ENCODE peak calls at places on chromosomes 6 and 20, in five cellular contexts. One of them, this sample, is unnamed. For H3K4me1, the result is how much of the 10 kb centered on the place peaks cover.

GRCh38 chr6:151089916-151090443 is 149.8 kb upstream of the AKAP12 start:
- DNase-seq in right cardiac atrium: no peak
- DNase-seq in astrocyte: no peak
- DNase-seq in heart left ventricle: no peak
- DNase-seq in neuronal stem cell: no peak
- DNase-seq in this sample: no peak

GRCh38 chr6:75334266-75335040 is 49.9 kb upstream of the TMEM30A start:
- DNase-seq in right cardiac atrium: no peak
- DNase-seq in astrocyte: peak
- DNase-seq in heart left ventricle: no peak
- DNase-seq in neuronal stem cell: peak
- DNase-seq in this sample: no peak

GRCh38 chr6:10014561-10014960 is 400.3 kb downstream of the TFAP2A start:
- DNase-seq in right cardiac atrium: no peak
- DNase-seq in astrocyte: peak
- DNase-seq in heart left ventricle: no peak
- DNase-seq in neuronal stem cell: no peak
- DNase-seq in this sample: no peak

GRCh38 chr20:19885981-19886665 is 128.1 kb downstream of the RIN2 start:
- DNase-seq in right cardiac atrium: peak
- DNase-seq in astrocyte: peak
- DNase-seq in heart left ventricle: peak
- DNase-seq in neuronal stem cell: no peak
- DNase-seq in this sample: peak

GRCh38 chr6:83190596-83190995 is 2.5 kb downstream of the PGM3 start:
- DNase-seq in right cardiac atrium: no peak
- DNase-seq in astrocyte: no peak
- DNase-seq in heart left ventricle: no peak
- DNase-seq in neuronal stem cell: no peak
- DNase-seq in this sample: no peak

GRCh38 chr6:44967481-44967880 is 360.6 kb upstream of the RUNX2 start:
- DNase-seq in right cardiac atrium: no peak
- DNase-seq in astrocyte: peak
- DNase-seq in heart left ventricle: peak
- DNase-seq in neuronal stem cell: no peak
- DNase-seq in this sample: no peak

GRCh38 chr6:144019929-144020328 is 11.9 kb upstream of the PLAGL1 start:
- DNase-seq in right cardiac atrium: no peak
- DNase-seq in astrocyte: no peak
- DNase-seq in heart left ventricle: no peak
- DNase-seq in neuronal stem cell: no peak
- DNase-seq in this sample: no peak

GRCh38 chr6:146670161-146670560 is 71.4 kb downstream of the ADGB start:
- DNase-seq in right cardiac atrium: no peak
- DNase-seq in astrocyte: peak
- DNase-seq in heart left ventricle: no peak
- DNase-seq in neuronal stem cell: no peak
- DNase-seq in this sample: no peak

GRCh38 chr6:43930440-43931154 is 160.6 kb downstream of the VEGFA start:
- DNase-seq in right cardiac atrium: no peak
- DNase-seq in astrocyte: no peak
- DNase-seq in heart left ventricle: no peak
- DNase-seq in neuronal stem cell: no peak
- DNase-seq in this sample: peak

GRCh38 chr6:63677282-63677681 is 41.7 kb downstream of the PHF3 start:
- DNase-seq in right cardiac atrium: no peak
- DNase-seq in astrocyte: no peak
- DNase-seq in heart left ventricle: no peak
- DNase-seq in neuronal stem cell: no peak
- DNase-seq in this sample: no peak

GRCh38 chr6:130161627-130162404 is 60.9 kb downstream of the SAMD3 start:
- DNase-seq in right cardiac atrium: peak
- DNase-seq in astrocyte: peak
- DNase-seq in heart left ventricle: no peak
- DNase-seq in neuronal stem cell: no peak
- DNase-seq in this sample: no peak

GRCh38 chr20:48238326-48238725 is 453.0 kb upstream of the SULF2 start:
- DNase-seq in right cardiac atrium: no peak
- DNase-seq in astrocyte: peak
- DNase-seq in heart left ventricle: no peak
- DNase-seq in neuronal stem cell: no peak
- DNase-seq in this sample: no peak

GRCh38 chr6:111689946-111690345 is 84.3 kb upstream of the TRAF3IP2 start:
- DNase-seq in right cardiac atrium: no peak
- DNase-seq in astrocyte: no peak
- DNase-seq in heart left ventricle: no peak
- DNase-seq in neuronal stem cell: no peak
- DNase-seq in this sample: no peak

GRCh38 chr6:91713911-91714310 is 1127.0 kb upstream of the MAP3K7 start:
- DNase-seq in right cardiac atrium: no peak
- DNase-seq in astrocyte: peak
- DNase-seq in heart left ventricle: no peak
- DNase-seq in neuronal stem cell: no peak
- DNase-seq in this sample: no peak

GRCh38 chr20:45347936-45348809 is at the start of gene SDC4:
- DNase-seq in right cardiac atrium: peak
- DNase-seq in astrocyte: peak
- DNase-seq in heart left ventricle: peak
- DNase-seq in neuronal stem cell: no peak
- DNase-seq in this sample: peak

GRCh38 chr6:111743859-111744692 is 129.2 kb downstream of the FYN start:
- DNase-seq in right cardiac atrium: peak
- DNase-seq in astrocyte: peak
- DNase-seq in heart left ventricle: peak
- DNase-seq in neuronal stem cell: no peak
- DNase-seq in this sample: peak

GRCh38 chr6:20632696-20633095 is 98.4 kb downstream of the CDKAL1 start:
- DNase-seq in right cardiac atrium: no peak
- DNase-seq in astrocyte: no peak
- DNase-seq in heart left ventricle: no peak
- DNase-seq in neuronal stem cell: no peak
- DNase-seq in this sample: no peak

GRCh38 chr6:157832250-157832967 is 9.4 kb downstream of the SNX9 start:
- DNase-seq in right cardiac atrium: no peak
- DNase-seq in astrocyte: peak
- DNase-seq in heart left ventricle: no peak
- DNase-seq in neuronal stem cell: no peak
- DNase-seq in this sample: no peak

GRCh38 chr20:11035211-11035610 is 361.4 kb upstream of the JAG1 start:
- DNase-seq in right cardiac atrium: no peak
- DNase-seq in astrocyte: peak
- DNase-seq in heart left ventricle: no peak
- DNase-seq in neuronal stem cell: no peak
- DNase-seq in this sample: no peak

GRCh38 chr6:157406666-157407065 is 25.7 kb downstream of the ZDHHC14 start:
- DNase-seq in right cardiac atrium: no peak
- DNase-seq in astrocyte: no peak
- DNase-seq in heart left ventricle: no peak
- DNase-seq in neuronal stem cell: peak
- DNase-seq in this sample: no peak

GRCh38 chr6:142353690-142354089 is 51.9 kb downstream of the ADGRG6 start:
- DNase-seq in right cardiac atrium: no peak
- DNase-seq in astrocyte: no peak
- DNase-seq in heart left ventricle: no peak
- DNase-seq in neuronal stem cell: no peak
- DNase-seq in this sample: no peak

GRCh38 chr6:130215526-130215925 is 7.2 kb downstream of the SAMD3 start:
- DNase-seq in right cardiac atrium: no peak
- DNase-seq in astrocyte: no peak
- DNase-seq in heart left ventricle: no peak
- DNase-seq in neuronal stem cell: no peak
- DNase-seq in this sample: no peak

DNA sequence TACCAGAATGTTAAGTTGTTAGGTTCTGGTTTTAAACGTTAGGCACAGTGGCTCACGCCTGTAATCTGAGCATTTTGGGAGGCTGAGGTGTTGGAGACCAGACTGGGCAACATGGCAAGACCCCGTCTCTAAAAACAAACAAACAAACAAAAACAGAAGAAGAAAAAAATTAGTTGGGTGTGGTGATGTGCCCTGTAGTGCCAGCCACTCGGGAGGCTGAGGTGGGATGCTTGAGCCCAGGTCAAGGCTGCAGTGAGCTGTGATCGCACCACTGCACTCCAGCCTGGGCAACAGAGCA is 19.4 kb downstream of the NOL4L start:
- DNase-seq in right cardiac atrium: no peak
- DNase-seq in astrocyte: no peak
- DNase-seq in heart left ventricle: no peak
- DNase-seq in neuronal stem cell: no peak
- DNase-seq in this sample: no peak
- H3K4me1 ChIP-seq in right cardiac atrium: under half
- H3K4me1 ChIP-seq in astrocyte: under half
- H3K4me1 ChIP-seq in heart left ventricle: under half
- H3K4me1 ChIP-seq in neuronal stem cell: under half
- H3K4me1 ChIP-seq in this sample: under half

GRCh38 chr6:167647750-167648470 is 178.8 kb upstream of the AFDN start:
- DNase-seq in right cardiac atrium: no peak
- DNase-seq in astrocyte: no peak
- DNase-seq in heart left ventricle: no peak
- DNase-seq in neuronal stem cell: no peak
- DNase-seq in this sample: no peak
- H3K27ac ChIP-seq in right cardiac atrium: no peak
- H3K27ac ChIP-seq in astrocyte: no peak
- H3K27ac ChIP-seq in heart left ventricle: no peak
- H3K27ac ChIP-seq in neuronal stem cell: peak
- H3K27ac ChIP-seq in this sample: no peak

GRCh38 chr6:14270925-14271791 is 153.6 kb downstream of the CD83 start:
- DNase-seq in right cardiac atrium: peak
- DNase-seq in astrocyte: peak
- DNase-seq in heart left ventricle: no peak
- DNase-seq in neuronal stem cell: no peak
- DNase-seq in this sample: no peak
- H3K4me1 ChIP-seq in right cardiac atrium: under half
- H3K4me1 ChIP-seq in astrocyte: under half
- H3K4me1 ChIP-seq in heart left ventricle: under half
- H3K4me1 ChIP-seq in neuronal stem cell: under half
- H3K4me1 ChIP-seq in this sample: under half

DNA sequence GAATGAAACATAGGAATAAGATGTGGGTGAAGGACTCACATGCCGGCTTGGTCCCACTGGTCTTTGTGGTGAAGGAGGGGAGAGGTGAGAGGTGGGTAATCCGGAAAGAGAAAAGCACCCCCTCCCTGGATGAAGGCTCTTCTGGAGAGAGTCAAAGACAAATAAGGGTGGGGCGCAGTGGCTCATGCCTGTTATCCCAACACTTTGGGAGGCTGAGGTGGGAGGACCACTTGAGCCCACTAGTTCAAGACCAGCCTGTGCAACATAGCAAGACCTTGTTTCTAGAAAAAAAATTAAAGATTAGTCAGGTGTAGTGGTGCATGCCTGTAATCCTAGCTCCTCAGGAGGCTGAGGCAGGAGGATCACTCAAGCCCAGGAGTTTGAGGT is 3.1 kb downstream of the LTB start:
- DNase-seq in right cardiac atrium: no peak
- DNase-seq in astrocyte: no peak
- DNase-seq in heart left ventricle: no peak
- DNase-seq in neuronal stem cell: no peak
- DNase-seq in this sample: no peak
- H3K27ac ChIP-seq in right cardiac atrium: no peak
- H3K27ac ChIP-seq in astrocyte: no peak
- H3K27ac ChIP-seq in heart left ventricle: no peak
- H3K27ac ChIP-seq in neuronal stem cell: no peak
- H3K27ac ChIP-seq in this sample: no peak

DNA sequence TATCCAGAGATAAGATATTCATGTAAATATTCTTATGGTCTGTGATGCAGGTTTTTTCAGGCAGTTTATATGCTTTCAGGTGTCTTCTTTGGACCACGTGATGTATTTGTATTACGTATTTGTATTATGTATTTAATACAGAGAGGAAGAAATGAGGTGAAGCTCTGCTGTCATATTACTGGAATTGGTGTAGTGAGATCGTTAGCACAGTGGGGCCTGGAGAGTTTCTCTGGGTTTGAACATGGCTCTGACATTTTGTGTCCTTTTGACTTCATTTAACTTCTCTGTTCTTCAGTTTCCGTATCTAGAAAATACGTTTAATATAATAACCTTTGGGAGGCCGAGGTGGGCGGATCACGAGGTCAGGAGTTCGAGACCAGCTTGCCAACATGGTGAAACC is 1.6 kb upstream of the PRIM2 start:
- DNase-seq in right cardiac atrium: no peak
- DNase-seq in astrocyte: no peak
- DNase-seq in heart left ventricle: no peak
- DNase-seq in neuronal stem cell: no peak
- DNase-seq in this sample: no peak
- H3K4me1 ChIP-seq in right cardiac atrium: under half
- H3K4me1 ChIP-seq in astrocyte: under half
- H3K4me1 ChIP-seq in heart left ventricle: under half
- H3K4me1 ChIP-seq in neuronal stem cell: under half
- H3K4me1 ChIP-seq in this sample: under half

GRCh38 chr6:136994782-136995181 is 50.0 kb downstream of the IL20RA start:
- DNase-seq in right cardiac atrium: no peak
- DNase-seq in astrocyte: no peak
- DNase-seq in heart left ventricle: no peak
- DNase-seq in neuronal stem cell: no peak
- DNase-seq in this sample: no peak
- H3K27ac ChIP-seq in right cardiac atrium: no peak
- H3K27ac ChIP-seq in astrocyte: no peak
- H3K27ac ChIP-seq in heart left ventricle: no peak
- H3K27ac ChIP-seq in neuronal stem cell: no peak
- H3K27ac ChIP-seq in this sample: peak

DNA sequence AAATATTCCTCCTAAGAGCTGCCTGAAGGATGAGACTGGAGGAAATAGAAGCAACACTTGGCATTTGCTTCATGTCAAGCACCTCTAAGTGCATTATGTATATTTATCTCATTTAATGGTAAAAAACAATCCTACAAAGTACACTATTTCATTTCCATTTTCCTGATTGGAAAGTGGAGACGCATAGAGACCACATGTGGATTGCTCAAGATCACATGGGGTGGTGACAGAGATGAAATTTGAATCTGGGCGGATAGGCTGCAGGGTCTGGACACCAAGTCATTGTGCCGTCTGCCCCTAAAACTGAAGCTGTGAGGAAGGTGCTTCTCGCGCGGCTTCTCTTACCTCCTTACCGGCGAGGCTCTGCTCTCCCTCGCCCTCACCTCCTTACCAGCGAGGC is 30.3 kb downstream of the BANF2 start:
- DNase-seq in right cardiac atrium: no peak
- DNase-seq in astrocyte: no peak
- DNase-seq in heart left ventricle: no peak
- DNase-seq in neuronal stem cell: no peak
- DNase-seq in this sample: no peak
- H3K4me1 ChIP-seq in right cardiac atrium: under half
- H3K4me1 ChIP-seq in astrocyte: under half
- H3K4me1 ChIP-seq in heart left ventricle: under half
- H3K4me1 ChIP-seq in neuronal stem cell: under half
- H3K4me1 ChIP-seq in this sample: under half

GRCh38 chr6:88377976-88378580 is 211.9 kb upstream of the CNR1 start:
- DNase-seq in right cardiac atrium: no peak
- DNase-seq in astrocyte: no peak
- DNase-seq in heart left ventricle: no peak
- DNase-seq in neuronal stem cell: no peak
- DNase-seq in this sample: no peak
- H3K27ac ChIP-seq in right cardiac atrium: no peak
- H3K27ac ChIP-seq in astrocyte: no peak
- H3K27ac ChIP-seq in heart left ventricle: no peak
- H3K27ac ChIP-seq in neuronal stem cell: no peak
- H3K27ac ChIP-seq in this sample: no peak

GRCh38 chr20:5147193-5147592 is 20.4 kb downstream of the CDS2 start:
- DNase-seq in right cardiac atrium: no peak
- DNase-seq in astrocyte: no peak
- DNase-seq in heart left ventricle: no peak
- DNase-seq in neuronal stem cell: no peak
- DNase-seq in this sample: no peak
- H3K4me1 ChIP-seq in right cardiac atrium: under half
- H3K4me1 ChIP-seq in astrocyte: under half
- H3K4me1 ChIP-seq in heart left ventricle: half or more
- H3K4me1 ChIP-seq in neuronal stem cell: under half
- H3K4me1 ChIP-seq in this sample: half or more

This sample was measured in left ventricle myocardium inferior.